ENCODE peak calls at places on chromosomes 13 and 19, in six cellular contexts. Y, P, T, J, N and X are unnamed samples.

GRCh38 chr19:47094557-47095517 is 18.7 kb downstream of the ZC3H4 start:
- DNase-seq in Y (no peak), P (no peak), T (no peak), J (peak), N (no peak), X (no peak)

GRCh38 chr13:90420683-90421082 is 926.8 kb upstream of the MIR17HG start:
- DNase-seq in Y (no peak), P (no peak), T (peak), J (no peak), N (peak), X (no peak)

GRCh38 chr19:38658462-38659306 is 11.2 kb downstream of the ACTN4 start:
- DNase-seq in Y (no peak), P (no peak), T (peak), J (peak), N (peak), X (no peak)

GRCh38 chr13:63481334-63481733 is 2065.7 kb upstream of the PCDH20 start:
- DNase-seq in Y (no peak), P (no peak), T (peak), J (no peak), N (peak), X (no peak)

GRCh38 chr19:41479757-41480191 is 36.8 kb downstream of the ERICH4 start:
- DNase-seq in Y (no peak), P (no peak), T (no peak), J (peak), N (peak), X (no peak)

GRCh38 chr19:2497186-2497585 is 21.3 kb downstream of the GADD45B start:
- DNase-seq in Y (no peak), P (no peak), T (no peak), J (no peak), N (no peak), X (no peak)

GRCh38 chr19:39971380-39971841 is 446 bp downstream of the PSMC4 start:
- DNase-seq in Y (no peak), P (no peak), T (peak), J (peak), N (no peak), X (no peak)

GRCh38 chr13:41562083-41562482 is 104.7 kb downstream of the RGCC start:
- DNase-seq in Y (peak), P (no peak), T (peak), J (peak), N (peak), X (no peak)

GRCh38 chr13:44153536-44153935 is 220.1 kb upstream of the SERP2 start:
- DNase-seq in Y (no peak), P (no peak), T (no peak), J (no peak), N (no peak), X (no peak)

GRCh38 chr19:5893907-5894703 is 9.5 kb downstream of the NDUFA11 start:
- DNase-seq in Y (no peak), P (no peak), T (no peak), J (peak), N (no peak), X (no peak)

GRCh38 chr19:6066661-6067646 is 43.3 kb downstream of the RFX2 start:
- DNase-seq in Y (peak), P (no peak), T (peak), J (peak), N (peak), X (no peak)

GRCh38 chr19:16425993-16426392 is 45.8 kb downstream of the EPS15L1 start:
- DNase-seq in Y (no peak), P (no peak), T (no peak), J (no peak), N (no peak), X (no peak)